ENCODE peak calls at places on chromosome 10, in six cellular contexts. Q is GM23248, R is amygdala, W is mesothelial cell of epicardium, K is cardiac muscle cell, E is psoas muscle. A is an unnamed sample.

GRCh38 chr10:63236113-63236935 is 103.2 kb downstream of the NRBF2 start:
- DNase-seq in W (no peak), E (no peak), R (no peak), K (no peak), Q (peak), A (no peak)

GRCh38 chr10:64952042-64952441 is 1430.8 kb downstream of the REEP3 start:
- DNase-seq in K (no peak), Q (no peak), E (no peak), R (no peak), W (no peak), A (no peak)

GRCh38 chr10:34254596-34254995 is 560.5 kb downstream of the PARD3 start:
- DNase-seq in R (no peak), K (no peak), E (no peak), Q (peak), W (no peak), A (no peak)

GRCh38 chr10:21510218-21511070 is 15.0 kb downstream of the SKIDA1 start:
- DNase-seq in K (peak), W (no peak), E (no peak), Q (peak), R (no peak), A (no peak)

GRCh38 chr10:58577394-58577793 is 64.7 kb downstream of the BICC1 start:
- DNase-seq in R (no peak), Q (peak), W (no peak), K (no peak), E (no peak), A (no peak)

GRCh38 chr10:73159038-73159648 is 8.7 kb downstream of the ECD start:
- DNase-seq in K (peak), R (no peak), Q (peak), E (peak), W (no peak), A (peak)

GRCh38 chr10:27542812-27543211 is 38.7 kb downstream of the RAB18 start:
- DNase-seq in K (no peak), R (no peak), W (no peak), E (no peak), Q (peak), A (no peak)

GRCh38 chr10:77185696-77186095 is 451.9 kb downstream of the KCNMA1 start:
- DNase-seq in R (no peak), Q (no peak), W (no peak), K (peak), E (no peak), A (no peak)

GRCh38 chr10:42475168-42476098 is 162.9 kb downstream of the ZNF33B start:
- DNase-seq in R (no peak), Q (peak), K (no peak), W (no peak), E (peak), A (no peak)

GRCh38 chr10:131762789-131763696 is 137.8 kb upstream of the PPP2R2D start:
- DNase-seq in E (no peak), Q (no peak), K (no peak), W (no peak), R (no peak), A (no peak)

GRCh38 chr10:78730754-78731153 is 338.0 kb upstream of the ZMIZ1 start:
- DNase-seq in R (no peak), W (no peak), Q (no peak), K (no peak), E (no peak), A (no peak)

GRCh38 chr10:94108200-94108599 is 114.5 kb downstream of the PLCE1 start:
- DNase-seq in Q (peak), W (no peak), E (no peak), K (no peak), R (no peak), A (no peak)

GRCh38 chr10:5746197-5746596 is 61.6 kb downstream of the TASOR2 start:
- DNase-seq in K (peak), Q (no peak), E (no peak), W (no peak), R (no peak), A (no peak)

GRCh38 chr10:20898851-20899250 is 1.7 kb upstream of the NEBL start:
- DNase-seq in E (no peak), R (no peak), K (no peak), W (no peak), Q (no peak), A (no peak)

GRCh38 chr10:87696922-87697714 is 37.4 kb downstream of the PAPSS2 start:
- DNase-seq in E (no peak), Q (no peak), W (no peak), R (no peak), K (no peak), A (no peak)

GRCh38 chr10:92553959-92554358 is 19.9 kb downstream of the IDE start:
- DNase-seq in Q (no peak), W (no peak), R (no peak), K (no peak), E (no peak), A (no peak)

GRCh38 chr10:36373424-36374096 is 731.5 kb upstream of the FZD8 start:
- DNase-seq in K (no peak), R (no peak), E (no peak), Q (no peak), W (no peak), A (no peak)

GRCh38 chr10:23391817-23392216 is 47.1 kb upstream of the OTUD1 start:
- DNase-seq in R (no peak), E (no peak), Q (no peak), W (no peak), K (no peak), A (no peak)

GRCh38 chr10:37711617-37712488 is 145.6 kb downstream of the ZNF248 start:
- DNase-seq in Q (no peak), K (no peak), E (no peak), W (no peak), R (no peak), A (no peak)

GRCh38 chr10:1594372-1595241 is 142.7 kb downstream of the ADARB2 start:
- DNase-seq in Q (no peak), K (no peak), R (no peak), E (no peak), W (no peak), A (no peak)

GRCh38 chr10:89074120-89074519 is 83.5 kb downstream of the FAS start:
- DNase-seq in Q (peak), K (no peak), E (peak), W (no peak), R (no peak), A (no peak)

GRCh38 chr10:131149111-131149510 is 162.4 kb downstream of the TCERG1L start:
- DNase-seq in Q (no peak), R (no peak), E (no peak), K (no peak), W (no peak), A (no peak)

GRCh38 chr10:29861811-29862505 is 197.4 kb downstream of the JCAD start:
- DNase-seq in W (no peak), K (no peak), E (no peak), R (no peak), Q (peak), A (no peak)

GRCh38 chr10:46544989-46545791 is 11.3 kb downstream of the GPRIN2 start:
- DNase-seq in E (peak), W (peak), K (no peak), Q (peak), R (no peak), A (no peak)

GRCh38 chr10:58384095-58384494 is 1.1 kb upstream of the TFAM start:
- DNase-seq in R (no peak), K (no peak), W (no peak), Q (peak), E (no peak), A (no peak)

GRCh38 chr10:125037145-125037544 is 95.2 kb downstream of the ZRANB1 start:
- DNase-seq in R (no peak), K (no peak), Q (peak), E (no peak), W (no peak), A (no peak)

GRCh38 chr10:101843032-101843991 is at the start of gene KCNIP2:
- DNase-seq in E (no peak), R (no peak), W (no peak), K (peak), Q (no peak), A (peak)

GRCh38 chr10:116826803-116827202 is 22.5 kb upstream of the ENO4 start:
- DNase-seq in E (no peak), W (no peak), Q (peak), K (no peak), R (no peak), A (no peak)

GRCh38 chr10:69741252-69741651 is 60.5 kb upstream of the COL13A1 start:
- DNase-seq in K (no peak), E (no peak), W (no peak), Q (no peak), R (no peak), A (no peak)

GRCh38 chr10:94622666-94623205 is 60.8 kb upstream of the CYP2C18 start:
- DNase-seq in E (no peak), K (no peak), Q (no peak), W (no peak), R (no peak), A (no peak)

GRCh38 chr10:127149613-127150081 is 46.7 kb downstream of the INSYN2A start:
- DNase-seq in W (no peak), R (no peak), K (peak), E (no peak), Q (peak), A (no peak)

GRCh38 chr10:51960494-51960895 is 261.1 kb upstream of the CSTF2T start:
- DNase-seq in K (peak), W (no peak), Q (peak), E (no peak), R (no peak), A (no peak)

GRCh38 chr10:100130786-100131185 is 49.1 kb upstream of the CPN1 start:
- DNase-seq in Q (no peak), R (no peak), W (no peak), K (no peak), E (no peak), A (no peak)

GRCh38 chr10:36271631-36272340 is 629.7 kb upstream of the FZD8 start:
- DNase-seq in E (no peak), K (no peak), Q (no peak), R (no peak), W (no peak), A (no peak)

GRCh38 chr10:11560076-11560709 is 51.3 kb downstream of the USP6NL start:
- DNase-seq in E (no peak), K (no peak), R (no peak), W (no peak), Q (no peak), A (no peak)

GRCh38 chr10:44682516-44682915 is 228.6 kb upstream of the TMEM72 start:
- DNase-seq in E (no peak), W (no peak), K (no peak), R (no peak), Q (no peak), A (no peak)

GRCh38 chr10:62627985-62628384 is 176.5 kb upstream of the ADO start:
- DNase-seq in K (no peak), R (no peak), W (no peak), Q (peak), E (no peak), A (no peak)

GRCh38 chr10:90775351-90776028 is 82.3 kb downstream of the HTR7 start:
- DNase-seq in R (no peak), W (no peak), K (no peak), Q (peak), E (no peak), A (no peak)

A was measured in anterior cingulate cortex.